ENCODE peak calls at places on chromosomes 2 and 18, in seven cellular contexts. W is fibroblast of pulmonary artery; I is NCI-H1436; Z is stimulated activated CD4-positive, alpha-beta T cell treated with anti-CD3 and anti-CD28 coated beads, Interleukin-2, amount 100 ng/mL, for 4 hours; A is CD8-positive, alpha-beta memory T cell; O is SIG-M5; P is NCI-H345. U is an unnamed sample.

GRCh38 chr2:218671077-218671653 is 637 bp downstream of the RNF25 start:
- DNase-seq in W (peak; percentile 15), I (no peak), Z (no peak), A (no peak), O (no peak), P (peak; percentile 38), U (no peak)

GRCh38 chr2:127197475-127198385 is 22.4 kb downstream of the CYP27C1 start:
- DNase-seq in W (peak; percentile 59), I (peak; percentile 28), Z (peak; percentile 19), A (no peak), O (peak; percentile 3), P (peak; percentile 84), U (peak; percentile 27)

GRCh38 chr2:120161190-120161589 is 62.0 kb downstream of the TMEM185B start:
- DNase-seq in W (peak; percentile 42), I (no peak), Z (no peak), A (no peak), O (no peak), P (no peak), U (no peak)

GRCh38 chr2:180124273-180124881 is 117.3 kb upstream of the CWC22 start:
- DNase-seq in W (peak; percentile 82), I (peak; percentile 52), Z (no peak), A (peak; percentile 30), O (no peak), P (peak; percentile 71), U (no peak)

GRCh38 chr2:20488136-20488705 is 41.3 kb downstream of the RHOB start:
- DNase-seq in W (no peak), I (no peak), Z (no peak), A (no peak), O (no peak), P (no peak), U (no peak)

GRCh38 chr2:207531024-207531411 is 1.3 kb downstream of the CREB1 start:
- DNase-seq in W (no peak), I (no peak), Z (no peak), A (no peak), O (no peak), P (peak; percentile 28), U (no peak)

GRCh38 chr2:96540136-96540535 is 3.6 kb downstream of the ARID5A start:
- DNase-seq in W (no peak), I (no peak), Z (no peak), A (no peak), O (no peak), P (no peak), U (no peak)

GRCh38 chr2:239220976-239221375 is 179.8 kb downstream of the HDAC4 start:
- DNase-seq in W (no peak), I (no peak), Z (no peak), A (no peak), O (no peak), P (no peak), U (no peak)

GRCh38 chr2:81739971-81740370 is 1435.4 kb upstream of the LRRTM1 start:
- DNase-seq in W (no peak), I (no peak), Z (no peak), A (no peak), O (no peak), P (no peak), U (no peak)

GRCh38 chr2:236557894-236558532 is 11.6 kb upstream of the ACKR3 start:
- DNase-seq in W (no peak), I (no peak), Z (no peak), A (no peak), O (no peak), P (no peak), U (no peak)

GRCh38 chr2:70984576-70985282 is 6.3 kb downstream of the ANKRD53 start:
- DNase-seq in W (peak; percentile 42), I (no peak), Z (peak; percentile 73), A (peak; percentile 71), O (no peak), P (no peak), U (peak; percentile 78)

GRCh38 chr2:176473177-176473576 is 203.9 kb downstream of the MTX2 start:
- DNase-seq in W (peak; percentile 32), I (peak; percentile 66), Z (no peak), A (no peak), O (no peak), P (peak; percentile 94), U (no peak)

GRCh38 chr2:73986085-73986680 is 1.5 kb downstream of the TET3 start:
- DNase-seq in W (no peak), I (no peak), Z (no peak), A (peak; percentile 29), O (no peak), P (no peak), U (peak; percentile 13)

GRCh38 chr18:21064347-21064746 is 47.3 kb downstream of the ROCK1 start:
- DNase-seq in W (no peak), I (no peak), Z (no peak), A (no peak), O (no peak), P (no peak), U (no peak)

GRCh38 chr2:120831106-120831505 is 95.4 kb downstream of the GLI2 start:
- DNase-seq in W (no peak), I (no peak), Z (no peak), A (no peak), O (no peak), P (no peak), U (no peak)

GRCh38 chr2:132038179-132038882 is 123.4 kb downstream of the ANKRD30BL start:
- DNase-seq in W (no peak), I (no peak), Z (no peak), A (no peak), O (no peak), P (peak; percentile 33), U (no peak)

GRCh38 chr2:200373973-200374416 is 67.5 kb downstream of the SPATS2L start:
- DNase-seq in W (no peak), I (no peak), Z (peak; percentile 35), A (peak; percentile 49), O (no peak), P (no peak), U (peak; percentile 10)

GRCh38 chr2:98020992-98021713 is 25.4 kb upstream of the TMEM131 start:
- DNase-seq in W (no peak), I (no peak), Z (no peak), A (no peak), O (no peak), P (no peak), U (no peak)

GRCh38 chr2:149050188-149050587 is 11.7 kb downstream of the LYPD6B start:
- DNase-seq in W (peak; percentile 17), I (no peak), Z (no peak), A (no peak), O (no peak), P (no peak), U (no peak)

GRCh38 chr2:219409619-219410018 is 8.6 kb upstream of the DES start:
- DNase-seq in W (no peak), I (no peak), Z (no peak), A (no peak), O (no peak), P (no peak), U (no peak)

U was measured in stimulated activated effector memory CD8-positive, alpha-beta T cell treated with anti-CD3 and anti-CD28 coated beads, Interleukin-12 subunit alpha, Interleukin-12 subunit beta, amount 100 ng/mL, for 72 hours.